ENCODE peak calls at places on chromosomes 1 and 21, in seven cellular contexts. One of them, this sample, is unnamed.

GRCh38 chr1:43908858-43909257 is 24.7 kb upstream of the ARTN start:
- DNase-seq in fibroblast of lung: no peak
- DNase-seq in colonic mucosa: no peak
- DNase-seq in effector memory CD4-positive, alpha-beta T cell: no peak
- DNase-seq in mesendoderm: peak; percentile 59
- DNase-seq in left ventricle myocardium inferior: no peak
- DNase-seq in heart right ventricle: no peak
- DNase-seq in this sample: no peak

GRCh38 chr1:55317263-55317662 is 102.1 kb upstream of the USP24 start:
- DNase-seq in fibroblast of lung: no peak
- DNase-seq in colonic mucosa: no peak
- DNase-seq in effector memory CD4-positive, alpha-beta T cell: no peak
- DNase-seq in mesendoderm: no peak
- DNase-seq in left ventricle myocardium inferior: no peak
- DNase-seq in heart right ventricle: no peak
- DNase-seq in this sample: no peak

GRCh38 chr1:22472596-22472995 is 20.9 kb downstream of the ZBTB40 start:
- DNase-seq in fibroblast of lung: no peak
- DNase-seq in colonic mucosa: no peak
- DNase-seq in effector memory CD4-positive, alpha-beta T cell: no peak
- DNase-seq in mesendoderm: no peak
- DNase-seq in left ventricle myocardium inferior: no peak
- DNase-seq in heart right ventricle: no peak
- DNase-seq in this sample: peak; percentile 84

GRCh38 chr1:44721521-44722361 is 9.2 kb downstream of the RNU5D-1 start:
- DNase-seq in fibroblast of lung: peak; percentile 90
- DNase-seq in colonic mucosa: no peak
- DNase-seq in effector memory CD4-positive, alpha-beta T cell: peak; percentile 41
- DNase-seq in mesendoderm: peak; percentile 97
- DNase-seq in left ventricle myocardium inferior: peak; percentile 23
- DNase-seq in heart right ventricle: no peak
- DNase-seq in this sample: peak; percentile 72

GRCh38 chr1:241639040-241639652 is 1.0 kb downstream of the CHML start:
- DNase-seq in fibroblast of lung: peak; percentile 22
- DNase-seq in colonic mucosa: no peak
- DNase-seq in effector memory CD4-positive, alpha-beta T cell: no peak
- DNase-seq in mesendoderm: no peak
- DNase-seq in left ventricle myocardium inferior: no peak
- DNase-seq in heart right ventricle: no peak
- DNase-seq in this sample: no peak

GRCh38 chr1:151371340-151371739 is 1.2 kb downstream of the SELENBP1 start:
- DNase-seq in fibroblast of lung: peak; percentile 60
- DNase-seq in colonic mucosa: peak; percentile 82
- DNase-seq in effector memory CD4-positive, alpha-beta T cell: no peak
- DNase-seq in mesendoderm: no peak
- DNase-seq in left ventricle myocardium inferior: peak; percentile 66
- DNase-seq in heart right ventricle: peak; percentile 53
- DNase-seq in this sample: peak; percentile 65

GRCh38 chr1:101943237-101943636 is 53.5 kb downstream of the OLFM3 start:
- DNase-seq in fibroblast of lung: no peak
- DNase-seq in colonic mucosa: no peak
- DNase-seq in effector memory CD4-positive, alpha-beta T cell: no peak
- DNase-seq in mesendoderm: no peak
- DNase-seq in left ventricle myocardium inferior: no peak
- DNase-seq in heart right ventricle: no peak
- DNase-seq in this sample: no peak

GRCh38 chr1:185207980-185208602 is 51.1 kb downstream of the SWT1 start:
- DNase-seq in fibroblast of lung: no peak
- DNase-seq in colonic mucosa: no peak
- DNase-seq in effector memory CD4-positive, alpha-beta T cell: no peak
- DNase-seq in mesendoderm: no peak
- DNase-seq in left ventricle myocardium inferior: no peak
- DNase-seq in heart right ventricle: no peak
- DNase-seq in this sample: no peak

GRCh38 chr1:62082456-62083363 is 111.9 kb upstream of the L1TD1 start:
- DNase-seq in fibroblast of lung: peak; percentile 56
- DNase-seq in colonic mucosa: peak; percentile 31
- DNase-seq in effector memory CD4-positive, alpha-beta T cell: no peak
- DNase-seq in mesendoderm: peak; percentile 70
- DNase-seq in left ventricle myocardium inferior: no peak
- DNase-seq in heart right ventricle: peak; percentile 15
- DNase-seq in this sample: peak; percentile 24

GRCh38 chr1:94081566-94082344 is 39.2 kb downstream of the ABCA4 start:
- DNase-seq in fibroblast of lung: peak; percentile 84
- DNase-seq in colonic mucosa: no peak
- DNase-seq in effector memory CD4-positive, alpha-beta T cell: no peak
- DNase-seq in mesendoderm: no peak
- DNase-seq in left ventricle myocardium inferior: no peak
- DNase-seq in heart right ventricle: no peak
- DNase-seq in this sample: no peak

GRCh38 chr1:89812992-89813391 is 7.8 kb upstream of the LRRC8D start:
- DNase-seq in fibroblast of lung: no peak
- DNase-seq in colonic mucosa: no peak
- DNase-seq in effector memory CD4-positive, alpha-beta T cell: no peak
- DNase-seq in mesendoderm: no peak
- DNase-seq in left ventricle myocardium inferior: no peak
- DNase-seq in heart right ventricle: no peak
- DNase-seq in this sample: no peak

GRCh38 chr1:157403203-157403602 is 149.1 kb downstream of the FCRL5 start:
- DNase-seq in fibroblast of lung: no peak
- DNase-seq in colonic mucosa: peak; percentile 49
- DNase-seq in effector memory CD4-positive, alpha-beta T cell: no peak
- DNase-seq in mesendoderm: peak; percentile 88
- DNase-seq in left ventricle myocardium inferior: no peak
- DNase-seq in heart right ventricle: no peak
- DNase-seq in this sample: no peak

GRCh38 chr1:10785855-10786638 is 10.4 kb downstream of the CASZ1 start:
- DNase-seq in fibroblast of lung: no peak
- DNase-seq in colonic mucosa: no peak
- DNase-seq in effector memory CD4-positive, alpha-beta T cell: no peak
- DNase-seq in mesendoderm: no peak
- DNase-seq in left ventricle myocardium inferior: peak; percentile 41
- DNase-seq in heart right ventricle: no peak
- DNase-seq in this sample: no peak

GRCh38 chr21:31728191-31728590 is 3.7 kb downstream of the SCAF4 start:
- DNase-seq in fibroblast of lung: no peak
- DNase-seq in colonic mucosa: no peak
- DNase-seq in effector memory CD4-positive, alpha-beta T cell: no peak
- DNase-seq in mesendoderm: no peak
- DNase-seq in left ventricle myocardium inferior: no peak
- DNase-seq in heart right ventricle: no peak
- DNase-seq in this sample: no peak

GRCh38 chr21:31727181-31727580 is 4.7 kb downstream of the SCAF4 start:
- DNase-seq in fibroblast of lung: no peak
- DNase-seq in colonic mucosa: no peak
- DNase-seq in effector memory CD4-positive, alpha-beta T cell: no peak
- DNase-seq in mesendoderm: no peak
- DNase-seq in left ventricle myocardium inferior: no peak
- DNase-seq in heart right ventricle: no peak
- DNase-seq in this sample: no peak

GRCh38 chr21:31725202-31725840 is 6.6 kb downstream of the SCAF4 start:
- DNase-seq in fibroblast of lung: no peak
- DNase-seq in colonic mucosa: no peak
- DNase-seq in effector memory CD4-positive, alpha-beta T cell: no peak
- DNase-seq in mesendoderm: no peak
- DNase-seq in left ventricle myocardium inferior: no peak
- DNase-seq in heart right ventricle: no peak
- DNase-seq in this sample: no peak

GRCh38 chr21:31724552-31724951 is 7.4 kb downstream of the SCAF4 start:
- DNase-seq in fibroblast of lung: no peak
- DNase-seq in colonic mucosa: no peak
- DNase-seq in effector memory CD4-positive, alpha-beta T cell: no peak
- DNase-seq in mesendoderm: no peak
- DNase-seq in left ventricle myocardium inferior: no peak
- DNase-seq in heart right ventricle: no peak
- DNase-seq in this sample: no peak

GRCh38 chr21:31726407-31726806 is 5.5 kb downstream of the SCAF4 start:
- DNase-seq in fibroblast of lung: no peak
- DNase-seq in colonic mucosa: no peak
- DNase-seq in effector memory CD4-positive, alpha-beta T cell: no peak
- DNase-seq in mesendoderm: no peak
- DNase-seq in left ventricle myocardium inferior: no peak
- DNase-seq in heart right ventricle: no peak
- DNase-seq in this sample: no peak
- H3K4me1 ChIP-seq in fibroblast of lung: peaks cover 5% of the 10 kb centered on the region
- H3K4me1 ChIP-seq in colonic mucosa: peaks cover 25% of the 10 kb centered on the region
- H3K4me1 ChIP-seq in effector memory CD4-positive, alpha-beta T cell: peaks cover 23% of the 10 kb centered on the region
- H3K4me1 ChIP-seq in mesendoderm: peaks cover 8% of the 10 kb centered on the region
- H3K4me1 ChIP-seq in left ventricle myocardium inferior: peaks cover 91% of the 10 kb centered on the region
- H3K4me1 ChIP-seq in heart right ventricle: peaks cover 79% of the 10 kb centered on the region
- H3K4me1 ChIP-seq in this sample: peaks cover 52% of the 10 kb centered on the region

DNA sequence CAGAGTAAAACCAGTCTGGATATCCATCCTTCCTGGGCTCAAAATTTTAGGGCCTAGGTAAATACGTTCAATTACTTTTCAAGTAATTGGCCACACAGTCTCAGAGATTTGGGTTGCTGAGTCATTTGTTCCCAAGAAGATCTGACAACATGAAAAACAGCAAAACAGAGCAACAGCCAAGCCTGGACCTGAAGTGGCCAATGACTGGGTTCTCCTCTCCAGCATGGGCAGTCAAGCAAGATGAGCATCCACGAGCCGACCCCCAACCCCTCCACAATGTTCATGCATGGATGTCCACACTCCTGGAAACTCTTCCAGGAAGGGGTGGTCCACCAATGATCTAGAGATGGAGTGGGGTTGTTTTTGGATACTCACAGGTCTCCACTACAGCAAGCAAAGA is 72.8 kb downstream of the CD46 start:
- DNase-seq in fibroblast of lung: peak; percentile 48
- DNase-seq in colonic mucosa: no peak
- DNase-seq in effector memory CD4-positive, alpha-beta T cell: no peak
- DNase-seq in mesendoderm: no peak
- DNase-seq in left ventricle myocardium inferior: no peak
- DNase-seq in heart right ventricle: no peak
- DNase-seq in this sample: no peak
- H3K4me1 ChIP-seq in fibroblast of lung: peaks cover 33% of the 10 kb centered on the region
- H3K4me1 ChIP-seq in colonic mucosa: peaks cover 36% of the 10 kb centered on the region
- H3K4me1 ChIP-seq in effector memory CD4-positive, alpha-beta T cell: peaks cover 55% of the 10 kb centered on the region
- H3K4me1 ChIP-seq in mesendoderm: no peaks in the 10 kb centered on the region
- H3K4me1 ChIP-seq in left ventricle myocardium inferior: peaks cover 98% of the 10 kb centered on the region
- H3K4me1 ChIP-seq in heart right ventricle: peaks cover 84% of the 10 kb centered on the region
- H3K4me1 ChIP-seq in this sample: peaks cover 72% of the 10 kb centered on the region

GRCh38 chr1:226712779-226713420 is 26.2 kb downstream of the ITPKB start:
- DNase-seq in fibroblast of lung: no peak
- DNase-seq in colonic mucosa: no peak
- DNase-seq in effector memory CD4-positive, alpha-beta T cell: no peak
- DNase-seq in mesendoderm: no peak
- DNase-seq in left ventricle myocardium inferior: no peak
- DNase-seq in heart right ventricle: no peak
- DNase-seq in this sample: no peak

GRCh38 chr1:226711976-226712778 is 26.9 kb downstream of the ITPKB start:
- DNase-seq in fibroblast of lung: no peak
- DNase-seq in colonic mucosa: no peak
- DNase-seq in effector memory CD4-positive, alpha-beta T cell: peak; percentile 43
- DNase-seq in mesendoderm: no peak
- DNase-seq in left ventricle myocardium inferior: no peak
- DNase-seq in heart right ventricle: no peak
- DNase-seq in this sample: no peak

GRCh38 chr1:226717256-226717909 is 21.7 kb downstream of the ITPKB start:
- DNase-seq in fibroblast of lung: no peak
- DNase-seq in colonic mucosa: no peak
- DNase-seq in effector memory CD4-positive, alpha-beta T cell: no peak
- DNase-seq in mesendoderm: no peak
- DNase-seq in left ventricle myocardium inferior: peak; percentile 46
- DNase-seq in heart right ventricle: peak; percentile 25
- DNase-seq in this sample: peak; percentile 57

GRCh38 chr1:226716577-226716976 is 22.5 kb downstream of the ITPKB start:
- DNase-seq in fibroblast of lung: no peak
- DNase-seq in colonic mucosa: no peak
- DNase-seq in effector memory CD4-positive, alpha-beta T cell: no peak
- DNase-seq in mesendoderm: no peak
- DNase-seq in left ventricle myocardium inferior: no peak
- DNase-seq in heart right ventricle: no peak
- DNase-seq in this sample: no peak

DNA sequence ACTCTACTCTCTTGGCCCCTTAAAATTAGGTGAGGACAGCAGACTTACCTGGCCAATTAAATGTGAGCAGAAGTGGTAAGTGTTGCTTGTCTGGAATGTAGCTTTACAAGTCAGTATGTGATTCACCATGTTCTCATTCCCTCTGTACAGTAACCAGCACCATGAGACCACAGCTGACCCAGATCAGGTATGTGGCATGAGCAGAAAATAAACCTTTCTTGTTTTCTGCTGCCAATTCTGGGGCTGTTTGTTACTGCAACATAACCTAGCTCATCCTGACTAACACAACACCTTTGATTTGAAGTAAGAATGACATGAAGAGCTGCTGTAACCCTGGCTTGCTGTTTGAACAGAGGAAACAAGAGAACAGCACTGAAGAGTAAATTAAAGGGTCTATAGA is 24.9 kb downstream of the ITPKB start:
- DNase-seq in fibroblast of lung: no peak
- DNase-seq in colonic mucosa: no peak
- DNase-seq in effector memory CD4-positive, alpha-beta T cell: no peak
- DNase-seq in mesendoderm: no peak
- DNase-seq in left ventricle myocardium inferior: no peak
- DNase-seq in heart right ventricle: no peak
- DNase-seq in this sample: no peak
- H3K4me1 ChIP-seq in fibroblast of lung: peaks cover 4% of the 10 kb centered on the region
- H3K4me1 ChIP-seq in colonic mucosa: no peaks in the 10 kb centered on the region
- H3K4me1 ChIP-seq in effector memory CD4-positive, alpha-beta T cell: peaks cover 73% of the 10 kb centered on the region
- H3K4me1 ChIP-seq in mesendoderm: no peaks in the 10 kb centered on the region
- H3K4me1 ChIP-seq in left ventricle myocardium inferior: peaks cover 76% of the 10 kb centered on the region
- H3K4me1 ChIP-seq in heart right ventricle: peaks cover 73% of the 10 kb centered on the region
- H3K4me1 ChIP-seq in this sample: peaks cover 9% of the 10 kb centered on the region

DNA sequence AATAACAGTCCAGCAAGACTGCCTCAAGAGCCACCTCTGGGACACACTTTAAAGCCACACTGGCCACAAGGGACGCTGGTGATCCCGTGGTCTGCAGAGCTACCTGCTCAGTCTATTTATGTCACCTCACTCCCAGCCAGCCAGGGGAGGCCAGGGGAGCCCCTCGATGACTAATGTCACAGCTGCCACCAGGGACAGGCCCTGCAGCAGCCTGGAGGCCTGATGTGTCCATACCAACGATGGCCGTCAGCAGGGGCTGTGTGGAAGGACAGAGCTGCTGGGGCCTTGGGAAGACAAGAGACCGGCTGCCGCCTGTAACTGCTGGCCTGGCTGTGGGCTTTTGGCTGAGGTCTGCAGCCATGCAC is 71.0 kb downstream of the SIK1 start:
- DNase-seq in fibroblast of lung: no peak
- DNase-seq in colonic mucosa: no peak
- DNase-seq in effector memory CD4-positive, alpha-beta T cell: no peak
- DNase-seq in mesendoderm: peak; percentile 50
- DNase-seq in left ventricle myocardium inferior: no peak
- DNase-seq in heart right ventricle: peak; percentile 6
- DNase-seq in this sample: no peak
- H3K4me1 ChIP-seq in fibroblast of lung: no peaks in the 10 kb centered on the region
- H3K4me1 ChIP-seq in colonic mucosa: no peaks in the 10 kb centered on the region
- H3K4me1 ChIP-seq in effector memory CD4-positive, alpha-beta T cell: peaks cover 2% of the 10 kb centered on the region
- H3K4me1 ChIP-seq in mesendoderm: no peaks in the 10 kb centered on the region
- H3K4me1 ChIP-seq in left ventricle myocardium inferior: peaks cover 6% of the 10 kb centered on the region
- H3K4me1 ChIP-seq in heart right ventricle: peaks cover 2% of the 10 kb centered on the region
- H3K4me1 ChIP-seq in this sample: no peaks in the 10 kb centered on the region

DNA sequence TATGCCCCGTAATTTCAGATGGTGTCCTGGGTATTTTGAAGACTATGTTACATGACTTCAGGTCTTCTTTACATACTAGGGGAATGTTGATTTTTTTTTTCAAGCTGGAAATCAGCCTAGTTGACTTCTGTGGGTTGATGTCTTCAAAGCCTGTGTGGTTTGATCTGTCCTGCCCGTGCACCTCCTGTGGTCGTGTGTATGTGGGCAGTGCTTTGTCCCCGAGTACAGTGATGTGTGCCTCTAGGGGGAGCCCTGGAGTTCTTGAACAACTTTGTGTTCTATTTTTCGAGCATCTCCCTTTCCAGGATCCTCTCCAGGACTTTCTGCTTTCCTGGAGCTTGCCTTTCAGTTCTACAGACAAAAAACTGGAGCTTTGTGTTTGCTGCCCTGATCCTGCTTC is 28.9 kb downstream of the OBSCN start:
- DNase-seq in fibroblast of lung: peak; percentile 52
- DNase-seq in colonic mucosa: peak; percentile 60
- DNase-seq in effector memory CD4-positive, alpha-beta T cell: no peak
- DNase-seq in mesendoderm: peak; percentile 82
- DNase-seq in left ventricle myocardium inferior: no peak
- DNase-seq in heart right ventricle: no peak
- DNase-seq in this sample: peak; percentile 81
- H3K4me1 ChIP-seq in fibroblast of lung: no peaks in the 10 kb centered on the region
- H3K4me1 ChIP-seq in colonic mucosa: no peaks in the 10 kb centered on the region
- H3K4me1 ChIP-seq in effector memory CD4-positive, alpha-beta T cell: no peaks in the 10 kb centered on the region
- H3K4me1 ChIP-seq in mesendoderm: no peaks in the 10 kb centered on the region
- H3K4me1 ChIP-seq in left ventricle myocardium inferior: peaks cover 45% of the 10 kb centered on the region
- H3K4me1 ChIP-seq in heart right ventricle: no peaks in the 10 kb centered on the region
- H3K4me1 ChIP-seq in this sample: no peaks in the 10 kb centered on the region